ENCODE peak calls at places on chromosome 12, in six cellular contexts. I is transverse colon, D is H1, V is upper lobe of right lung, E is heart right ventricle, R is sigmoid colon. L is an unnamed sample.

GRCh38 chr12:8950287-8950574 is 786 bp upstream of the M6PR start:
- DNase-seq in I (no peak), D (no peak), V (no peak), E (no peak), R (no peak), L (no peak)

GRCh38 chr12:131084341-131085011 is 130.8 kb downstream of the ADGRD1 start:
- DNase-seq in I (no peak), D (no peak), V (peak), E (no peak), R (no peak), L (no peak)

GRCh38 chr12:34404377-34405285 is 382.3 kb downstream of the ALG10 start:
- DNase-seq in I (peak), D (no peak), V (peak), E (no peak), R (peak), L (no peak)

GRCh38 chr12:55188573-55188972 is 32.3 kb upstream of the OR10A7 start:
- DNase-seq in I (no peak), D (no peak), V (no peak), E (no peak), R (no peak), L (no peak)

GRCh38 chr12:94686834-94687628 is 36.7 kb upstream of the TMCC3 start:
- DNase-seq in I (no peak), D (no peak), V (no peak), E (no peak), R (no peak), L (peak)

GRCh38 chr12:123388948-123389559 is 5.1 kb downstream of the KMT5A start:
- DNase-seq in I (no peak), D (no peak), V (no peak), E (no peak), R (no peak), L (no peak)

GRCh38 chr12:100576311-100577036 is 3.0 kb downstream of the GAS2L3 start:
- DNase-seq in I (no peak), D (no peak), V (no peak), E (no peak), R (no peak), L (peak)

GRCh38 chr12:121781751-121782615 is 11.5 kb downstream of the RHOF start:
- DNase-seq in I (no peak), D (no peak), V (no peak), E (no peak), R (no peak), L (no peak)

GRCh38 chr12:65946821-65947220 is 122.5 kb downstream of the HMGA2 start:
- DNase-seq in I (no peak), D (no peak), V (no peak), E (no peak), R (no peak), L (no peak)

GRCh38 chr12:53049582-53050318 is at the start of gene TNS2:
- DNase-seq in I (peak), D (no peak), V (peak), E (peak), R (peak), L (peak)

GRCh38 chr12:106133136-106134087 is 5.3 kb downstream of the NUAK1 start:
- DNase-seq in I (no peak), D (peak), V (no peak), E (no peak), R (no peak), L (no peak)

GRCh38 chr12:52837341-52837741 is 3.2 kb upstream of the KRT79 start:
- DNase-seq in I (no peak), D (no peak), V (no peak), E (no peak), R (no peak), L (peak)

GRCh38 chr12:50639721-50640120 is 124.2 kb upstream of the ATF1 start:
- DNase-seq in I (no peak), D (no peak), V (no peak), E (no peak), R (no peak), L (no peak)

GRCh38 chr12:110937104-110937641 is 16.8 kb upstream of the MYL2 start:
- DNase-seq in I (peak), D (peak), V (peak), E (no peak), R (no peak), L (peak)

GRCh38 chr12:93713060-93713459 is 35.9 kb downstream of the CRADD start:
- DNase-seq in I (no peak), D (no peak), V (no peak), E (no peak), R (no peak), L (no peak)

GRCh38 chr12:94289551-94290312 is 141.4 kb downstream of the PLXNC1 start:
- DNase-seq in I (no peak), D (no peak), V (no peak), E (no peak), R (no peak), L (peak)

GRCh38 chr12:13179159-13180074 is 17.1 kb upstream of the EMP1 start:
- DNase-seq in I (peak), D (no peak), V (peak), E (no peak), R (peak), L (peak)

GRCh38 chr12:49487605-49488004 is 51.2 kb upstream of the KCNH3 start:
- DNase-seq in I (no peak), D (no peak), V (no peak), E (no peak), R (no peak), L (no peak)

GRCh38 chr12:11746940-11747716 is 97.7 kb downstream of the ETV6 start:
- DNase-seq in I (no peak), D (no peak), V (no peak), E (no peak), R (no peak), L (no peak)

GRCh38 chr12:127257366-127257935 is 1009.5 kb upstream of the TMEM132C start:
- DNase-seq in I (no peak), D (no peak), V (no peak), E (no peak), R (no peak), L (peak)

GRCh38 chr12:84701041-84701440 is 211.6 kb downstream of the SLC6A15 start:
- DNase-seq in I (no peak), D (no peak), V (no peak), E (no peak), R (no peak), L (no peak)

GRCh38 chr12:131105736-131106356 is 152.1 kb downstream of the ADGRD1 start:
- DNase-seq in I (no peak), D (no peak), V (peak), E (no peak), R (no peak), L (no peak)

GRCh38 chr12:97336896-97337751 is 125.5 kb upstream of the RMST start:
- DNase-seq in I (no peak), D (no peak), V (no peak), E (no peak), R (no peak), L (no peak)

GRCh38 chr12:17511369-17511768 is 578.6 kb downstream of the RERGL start:
- DNase-seq in I (no peak), D (no peak), V (no peak), E (no peak), R (no peak), L (no peak)
- TF ChIP-seq CTCF in I (no peak), D (peak), V (no peak), E (no peak), R (no peak), L (no peak)

GRCh38 chr12:27555316-27555715 is 31.3 kb downstream of the PPFIBP1 start:
- DNase-seq in I (no peak), D (no peak), V (no peak), E (no peak), R (no peak), L (no peak)

GRCh38 chr12:27554003-27554402 is 30.0 kb downstream of the PPFIBP1 start:
- DNase-seq in I (no peak), D (no peak), V (no peak), E (no peak), R (no peak), L (no peak)

GRCh38 chr12:27552886-27553560 is 29.0 kb downstream of the PPFIBP1 start:
- DNase-seq in I (no peak), D (no peak), V (no peak), E (no peak), R (no peak), L (no peak)

GRCh38 chr12:27554421-27555186 is 30.6 kb downstream of the PPFIBP1 start:
- DNase-seq in I (peak), D (no peak), V (no peak), E (peak), R (peak), L (peak)

GRCh38 chr12:27555928-27556778 is 32.1 kb downstream of the PPFIBP1 start:
- DNase-seq in I (no peak), D (no peak), V (no peak), E (no peak), R (no peak), L (peak)
- H3K4me3 ChIP-seq in I (no peak), D (no peak), V (no peak), E (no peak), R (no peak), L (no peak)

GRCh38 chr12:44976246-44976645 is 74.7 kb downstream of the DBX2 start:
- DNase-seq in I (no peak), D (no peak), V (no peak), E (no peak), R (no peak), L (no peak)

GRCh38 chr12:44968960-44969359 is 81.9 kb downstream of the DBX2 start:
- DNase-seq in I (no peak), D (no peak), V (no peak), E (no peak), R (no peak), L (no peak)

DNA sequence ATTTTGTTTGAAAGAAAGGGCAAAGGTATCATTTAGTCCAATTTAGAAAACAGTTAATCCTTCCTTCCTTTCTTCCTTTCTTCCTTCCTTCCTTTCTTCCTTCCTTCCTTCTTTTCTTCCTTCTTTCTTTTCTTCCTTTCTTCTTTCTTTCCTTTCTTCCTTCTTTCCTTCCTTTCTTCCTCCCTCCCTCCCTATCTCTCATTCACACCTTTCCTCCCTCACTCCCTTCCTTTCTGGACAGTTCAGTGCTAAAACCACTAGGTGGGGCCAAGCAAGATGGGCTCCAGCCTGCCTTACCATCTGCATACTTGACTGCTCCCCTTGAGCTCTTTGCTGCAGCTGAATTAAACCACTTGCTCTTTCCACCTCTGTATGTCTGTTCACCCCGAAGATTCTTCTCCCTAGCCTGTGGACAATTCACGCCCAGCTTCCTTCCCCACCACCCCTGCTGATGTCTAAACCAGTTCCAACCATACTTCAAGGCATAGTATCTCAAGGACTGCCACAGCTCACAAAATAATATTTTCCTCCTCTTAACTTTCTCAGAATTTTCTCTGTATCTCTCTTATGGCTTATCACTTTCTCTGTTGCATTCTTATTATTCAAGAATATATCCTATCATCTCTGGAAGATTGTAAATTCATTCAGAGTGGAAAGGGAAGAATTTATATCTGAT is 78.0 kb downstream of the DBX2 start:
- DNase-seq in I (no peak), D (no peak), V (no peak), E (no peak), R (no peak), L (peak)
- TF ChIP-seq CTCF in I (peak), D (peak), V (peak), E (peak), R (no peak), L (peak)

GRCh38 chr12:765861-766260 is 13.5 kb downstream of the WNK1 start:
- DNase-seq in I (no peak), D (no peak), V (no peak), E (no peak), R (no peak), L (no peak)

GRCh38 chr12:759628-760027 is 7.2 kb downstream of the WNK1 start:
- DNase-seq in I (no peak), D (no peak), V (no peak), E (no peak), R (no peak), L (no peak)

GRCh38 chr12:761276-761675 is 8.9 kb downstream of the WNK1 start:
- DNase-seq in I (no peak), D (no peak), V (no peak), E (no peak), R (no peak), L (no peak)
- H3K4me3 ChIP-seq in I (no peak), D (no peak), V (no peak), E (no peak), R (no peak), L (no peak)

L was measured in fibroblast of pulmonary artery.